ENCODE peak calls at places on chromosomes 6 and 20, in five cellular contexts. I, E, Q, M and C are unnamed samples.

GRCh38 chr6:157650801-157651200 is 172.2 kb upstream of the SNX9 start:
- DNase-seq in E (no peak), M (no peak), Q (no peak), I (no peak), C (no peak)

GRCh38 chr6:66772785-66773184 is 1065.8 kb upstream of the EYS start:
- DNase-seq in E (no peak), M (no peak), Q (no peak), I (no peak), C (no peak)

GRCh38 chr6:37954791-37955190 is 135.3 kb downstream of the ZFAND3 start:
- DNase-seq in E (no peak), M (no peak), I (no peak), Q (no peak), C (no peak)

GRCh38 chr20:52937701-52938100 is 34.5 kb upstream of the TSHZ2 start:
- DNase-seq in I (no peak), E (no peak), Q (no peak), M (no peak), C (no peak)

GRCh38 chr6:98747960-98748359 is 86.4 kb upstream of the POU3F2 start:
- DNase-seq in Q (no peak), E (no peak), M (no peak), I (no peak), C (no peak)

GRCh38 chr20:46169245-46170171 is 51.4 kb downstream of the CD40 start:
- DNase-seq in Q (no peak), E (no peak), I (no peak), M (no peak), C (no peak)

GRCh38 chr20:58088105-58088504 is 140.3 kb downstream of the ANKRD60 start:
- DNase-seq in I (no peak), Q (no peak), M (no peak), E (no peak), C (no peak)

GRCh38 chr6:138979813-138980668 is 8.0 kb downstream of the REPS1 start:
- DNase-seq in Q (no peak), E (no peak), M (no peak), I (no peak), C (no peak)

GRCh38 chr6:16974387-16974673 is 127.5 kb upstream of the STMND1 start:
- DNase-seq in M (no peak), Q (no peak), E (no peak), I (no peak), C (no peak)

GRCh38 chr20:63690001-63690897 is 6.2 kb upstream of the TNFRSF6B start:
- DNase-seq in E (no peak), M (no peak), I (no peak), Q (no peak), C (peak; percentile 72)

GRCh38 chr6:37209461-37210205 is 39.7 kb downstream of the PIM1 start:
- DNase-seq in E (no peak), I (peak; percentile 28), Q (peak; percentile 25), M (no peak), C (no peak)

GRCh38 chr20:9144643-9145042 is 75.8 kb downstream of the PLCB4 start:
- DNase-seq in M (no peak), Q (no peak), I (no peak), E (no peak), C (no peak)

GRCh38 chr20:18705906-18706305 is 107.7 kb upstream of the SCP2D1 start:
- DNase-seq in E (no peak), M (no peak), I (no peak), Q (no peak), C (no peak)

GRCh38 chr6:130670142-130670541 is 157.1 kb upstream of the SMLR1 start:
- DNase-seq in I (no peak), Q (no peak), M (no peak), E (no peak), C (no peak)

GRCh38 chr6:139374357-139375238 is at the start of gene CITED2:
- DNase-seq in I (peak; percentile 84), Q (peak; percentile 87), E (peak; percentile 91), M (peak; percentile 48), C (peak; percentile 97)

GRCh38 chr6:14661188-14661587 is 543.6 kb downstream of the CD83 start:
- DNase-seq in Q (no peak), I (peak; percentile 61), M (no peak), E (no peak), C (no peak)

GRCh38 chr6:4355241-4355640 is 219.9 kb upstream of the ECI2 start:
- DNase-seq in E (no peak), M (no peak), I (no peak), Q (no peak), C (no peak)

GRCh38 chr6:119132211-119133004 is 53.9 kb upstream of the FAM184A start:
- DNase-seq in E (no peak), Q (no peak), I (no peak), M (no peak), C (no peak)

GRCh38 chr6:148285205-148285604 is 57.4 kb upstream of the SASH1 start:
- DNase-seq in I (no peak), M (no peak), Q (no peak), E (no peak), C (no peak)